ENCODE peak calls at places on chromosomes 13 and 19, in five cellular contexts. Y is RCC 7860; W is stimulated activated CD8-positive, alpha-beta memory T cell treated with anti-CD3 and anti-CD28 coated beads, Interleukin-4, amount 100 ng/mL, for 1 hour; N is heart right ventricle; J is HuH-7.5. T is an unnamed sample.
A peak's percentile ranks its signal among the peaks of the same experiment; 100 is the strongest.

GRCh38 chr13:110641055-110642015 is 26.0 kb downstream of the NAXD start:
- DNase-seq in W (no peak), J (no peak), N (peak; percentile 37), Y (no peak), T (no peak)

GRCh38 chr13:37049810-37050209 is 9.7 kb downstream of the SUPT20H start:
- DNase-seq in N (no peak), Y (no peak), J (no peak), W (no peak), T (no peak)

GRCh38 chr13:68056816-68057710 is 826.9 kb upstream of the PCDH9 start:
- DNase-seq in J (no peak), W (no peak), N (no peak), Y (no peak), T (peak; percentile 51)

GRCh38 chr19:4597975-4598671 is 38.6 kb upstream of the SEMA6B start:
- DNase-seq in J (peak; percentile 65), W (no peak), Y (no peak), N (no peak), T (peak; percentile 41)

GRCh38 chr13:28750187-28751045 is 31.6 kb upstream of the SLC46A3 start:
- DNase-seq in N (no peak), J (no peak), Y (no peak), W (no peak), T (no peak)

GRCh38 chr19:35048911-35049411 is 7.4 kb downstream of the HPN start:
- DNase-seq in N (peak; percentile 54), W (no peak), J (no peak), Y (no peak), T (no peak)

GRCh38 chr19:51380379-51380778 is 7.4 kb downstream of the LIM2 start:
- DNase-seq in N (no peak), W (no peak), Y (no peak), J (no peak), T (no peak)

GRCh38 chr13:23866420-23867026 is 22.7 kb downstream of the MIPEP start:
- DNase-seq in N (no peak), Y (peak; percentile 23), W (no peak), J (no peak), T (peak; percentile 65)

GRCh38 chr19:866769-867300 is 7.4 kb downstream of the CFD start:
- DNase-seq in Y (no peak), N (no peak), J (no peak), W (no peak), T (no peak)

GRCh38 chr13:85509512-85509911 is 289.7 kb downstream of the SLITRK6 start:
- DNase-seq in W (no peak), J (no peak), N (no peak), Y (no peak), T (no peak)

GRCh38 chr13:75485286-75486062 is 3.5 kb upstream of the TBC1D4 start:
- DNase-seq in N (no peak), Y (peak; percentile 53), J (no peak), W (no peak), T (peak; percentile 79)

GRCh38 chr13:50923272-50923671 is 13.7 kb downstream of the RNASEH2B start:
- DNase-seq in Y (no peak), W (no peak), N (no peak), J (no peak), T (no peak)

GRCh38 chr19:46859637-46860124 is 1.1 kb upstream of the ARHGAP35 start:
- DNase-seq in J (peak; percentile 67), Y (peak; percentile 74), W (no peak), N (peak; percentile 79), T (no peak)

GRCh38 chr19:16836115-16836905 is 7.1 kb downstream of the SIN3B start:
- DNase-seq in N (no peak), Y (no peak), J (no peak), W (no peak), T (no peak)

GRCh38 chr13:105389373-105389772 is 1146.1 kb downstream of the EFNB2 start:
- DNase-seq in J (no peak), W (no peak), Y (no peak), N (no peak), T (no peak)

GRCh38 chr19:19134687-19135158 is 3.6 kb downstream of the TMEM161A start:
- DNase-seq in Y (no peak), J (no peak), N (peak; percentile 86), W (no peak), T (no peak)

GRCh38 chr19:21396121-21396520 is 812 bp upstream of the ZNF493 start:
- DNase-seq in N (no peak), Y (no peak), J (no peak), W (no peak), T (no peak)

GRCh38 chr13:98466634-98467236 is 110.2 kb downstream of the STK24 start:
- DNase-seq in W (no peak), Y (peak; percentile 7), J (peak; percentile 52), N (no peak), T (no peak)

GRCh38 chr19:34336781-34337271 is 28.2 kb upstream of the GPI start:
- DNase-seq in W (no peak), J (no peak), Y (no peak), N (peak; percentile 44), T (peak; percentile 39)

GRCh38 chr19:52613299-52613906 is 24.8 kb downstream of the ZNF83 start:
- DNase-seq in N (no peak), W (no peak), Y (no peak), J (no peak), T (no peak)

GRCh38 chr13:83065136-83065535 is 817.1 kb downstream of the SLITRK1 start:
- DNase-seq in N (no peak), W (no peak), J (no peak), Y (peak; percentile 6), T (peak; percentile 63)

GRCh38 chr13:71580614-71581013 is 286.4 kb downstream of the DACH1 start:
- DNase-seq in N (no peak), W (no peak), Y (no peak), J (no peak), T (no peak)